ENCODE peak calls at places on chromosomes 3 and 15, in six cellular contexts. N is epithelial cell of esophagus, R is NCI-H1417, U is neuronal stem cell, K is adipocyte, M is H54. B is an unnamed sample.

GRCh38 chr15:39874890-39875549 is 45.0 kb downstream of the GPR176 start:
- DNase-seq in M (no peak), R (peak), N (peak), K (peak), U (no peak), B (peak)

GRCh38 chr3:183018416-183019192 is 38.3 kb upstream of the DCUN1D1 start:
- DNase-seq in R (no peak), U (no peak), K (no peak), M (no peak), N (no peak), B (no peak)

GRCh38 chr3:121545049-121545563 is 682 bp downstream of the POLQ start:
- DNase-seq in U (no peak), M (no peak), R (no peak), K (peak), N (no peak), B (peak)

GRCh38 chr3:113895964-113896363 is 51.8 kb upstream of the ZDHHC23 start:
- DNase-seq in M (no peak), N (peak), U (no peak), K (no peak), R (no peak), B (peak)

GRCh38 chr3:156551261-156551660 is 3.7 kb downstream of the SSR3 start:
- DNase-seq in N (peak), U (no peak), K (peak), M (no peak), R (no peak), B (no peak)

GRCh38 chr3:76242886-76243753 is 457.8 kb upstream of the ZNF717 start:
- DNase-seq in R (no peak), U (peak), M (no peak), K (no peak), N (no peak), B (no peak)

GRCh38 chr3:136547293-136547692 is 204.9 kb downstream of the STAG1 start:
- DNase-seq in R (peak), N (peak), M (no peak), K (no peak), U (no peak), B (peak)

GRCh38 chr3:61146010-61146569 is 105.2 kb downstream of the FHIT start:
- DNase-seq in M (no peak), K (no peak), N (no peak), R (peak), U (no peak), B (no peak)

GRCh38 chr15:74786659-74787165 is 4.8 kb downstream of the CSK start:
- DNase-seq in M (no peak), N (no peak), K (no peak), U (no peak), R (no peak), B (no peak)

GRCh38 chr3:141699907-141700306 is 38.2 kb upstream of the RNF7 start:
- DNase-seq in K (no peak), N (no peak), U (no peak), M (no peak), R (no peak), B (no peak)

GRCh38 chr15:40693904-40694705 is 869 bp upstream of the RAD51 start:
- DNase-seq in N (no peak), R (no peak), U (no peak), M (no peak), K (no peak), B (peak)